ENCODE peak calls at places on chromosomes 3 and 15, in four cellular contexts. E is GM23338, Q is adrenal gland, U is transverse colon. O is an unnamed sample.

GRCh38 chr15:101137312-101137940 is 114.4 kb downstream of the CHSY1 start:
- DNase-seq in E (no peak), Q (no peak), U (no peak), O (no peak)

GRCh38 chr3:108297636-108298035 is 1.3 kb downstream of the HHLA2 start:
- DNase-seq in Q (peak), E (peak), U (no peak), O (no peak)

GRCh38 chr3:149393355-149394165 is 16.1 kb upstream of the TM4SF1 start:
- DNase-seq in E (peak), Q (peak), U (peak), O (peak)

GRCh38 chr3:133488785-133489367 is 84.6 kb upstream of the CDV3 start:
- DNase-seq in U (no peak), E (no peak), Q (peak), O (peak)

GRCh38 chr3:1583044-1583443 is 490.2 kb downstream of the CNTN6 start:
- DNase-seq in Q (no peak), E (no peak), U (no peak), O (no peak)

GRCh38 chr15:60574801-60575631 is 96.1 kb upstream of the ICE2 start:
- DNase-seq in E (no peak), U (no peak), Q (no peak), O (no peak)

GRCh38 chr3:172939651-172940293 is 189.2 kb downstream of the ECT2 start:
- DNase-seq in Q (no peak), U (no peak), E (peak), O (no peak)

GRCh38 chr3:196737655-196738054 is 2.0 kb upstream of the PAK2 start:
- DNase-seq in Q (no peak), E (no peak), U (no peak), O (no peak)

GRCh38 chr3:184761120-184761841 is 49.4 kb upstream of the MAGEF1 start:
- DNase-seq in Q (peak), U (no peak), E (no peak), O (no peak)

GRCh38 chr15:38391186-38391585 is 62.7 kb upstream of the FAM98B start:
- DNase-seq in U (no peak), E (no peak), Q (no peak), O (no peak)

GRCh38 chr3:152211655-152212054 is 57.1 kb upstream of the MBNL1 start:
- DNase-seq in E (no peak), U (no peak), Q (no peak), O (no peak)

GRCh38 chr3:62261121-62261520 is 112.2 kb downstream of the FEZF2 start:
- DNase-seq in E (no peak), Q (peak), U (no peak), O (no peak)

GRCh38 chr15:99385865-99386264 is 134.6 kb downstream of the LRRC28 start:
- DNase-seq in E (no peak), Q (peak), U (peak), O (no peak)

GRCh38 chr3:32120480-32120879 is 14.1 kb downstream of the GPD1L start:
- DNase-seq in U (no peak), E (no peak), Q (no peak), O (no peak)

GRCh38 chr3:133991637-133992036 is 38.1 kb downstream of the SLCO2A1 start:
- DNase-seq in U (no peak), E (no peak), Q (no peak), O (peak)

GRCh38 chr3:167520656-167521360 is 47.0 kb upstream of the SERPINI2 start:
- DNase-seq in E (no peak), U (no peak), Q (no peak), O (no peak)

GRCh38 chr3:46866720-46867549 is 3.7 kb upstream of the MYL3 start:
- DNase-seq in E (peak), U (peak), Q (peak), O (peak)

GRCh38 chr3:45832691-45833090 is 9.2 kb downstream of the LZTFL1 start:
- DNase-seq in E (peak), U (no peak), Q (no peak), O (peak)

GRCh38 chr3:52292247-52293065 is 4.8 kb downstream of the GLYCTK start:
- DNase-seq in E (no peak), Q (no peak), U (no peak), O (no peak)

DNA sequence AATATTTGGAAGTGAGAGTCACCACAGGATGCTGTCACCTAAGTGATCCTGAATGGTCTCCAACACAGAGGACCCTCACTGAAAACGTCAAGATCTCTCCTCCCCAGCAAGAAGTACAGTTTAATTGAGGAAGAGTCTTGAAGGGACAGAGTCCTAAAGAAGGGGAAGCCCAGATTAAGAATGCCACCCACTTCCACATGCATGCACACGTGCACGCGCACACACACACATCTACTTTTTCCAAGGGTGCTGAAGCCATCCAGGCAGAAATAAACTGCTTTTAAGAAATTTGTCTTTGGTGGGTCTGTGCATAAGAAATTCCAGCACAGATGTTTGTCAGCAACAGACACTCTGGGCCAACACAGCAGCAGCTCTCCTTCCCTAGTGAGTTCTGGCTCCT is 132.9 kb upstream of the LIPC start:
- DNase-seq in U (no peak), E (no peak), Q (no peak), O (no peak)
- H3K4me3 ChIP-seq in U (no peak), E (no peak), Q (no peak), O (no peak)

GRCh38 chr3:194964809-194965208 is 279.1 kb downstream of the FAM43A start:
- DNase-seq in Q (no peak), U (no peak), E (peak), O (no peak)
- TF ChIP-seq CTCF in Q (no peak), U (no peak), E (no peak), O (peak)

GRCh38 chr15:40792394-40792793 is 14.5 kb upstream of the ZFYVE19 start:
- DNase-seq in Q (no peak), E (no peak), U (no peak), O (no peak)

GRCh38 chr15:40795019-40795418 is 11.9 kb upstream of the ZFYVE19 start:
- DNase-seq in E (no peak), Q (no peak), U (no peak), O (no peak)

GRCh38 chr15:40796041-40796440 is 10.8 kb upstream of the ZFYVE19 start:
- DNase-seq in U (no peak), Q (no peak), E (no peak), O (no peak)

GRCh38 chr15:40790723-40791122 is 16.2 kb upstream of the ZFYVE19 start:
- DNase-seq in E (no peak), Q (no peak), U (no peak), O (no peak)

DNA sequence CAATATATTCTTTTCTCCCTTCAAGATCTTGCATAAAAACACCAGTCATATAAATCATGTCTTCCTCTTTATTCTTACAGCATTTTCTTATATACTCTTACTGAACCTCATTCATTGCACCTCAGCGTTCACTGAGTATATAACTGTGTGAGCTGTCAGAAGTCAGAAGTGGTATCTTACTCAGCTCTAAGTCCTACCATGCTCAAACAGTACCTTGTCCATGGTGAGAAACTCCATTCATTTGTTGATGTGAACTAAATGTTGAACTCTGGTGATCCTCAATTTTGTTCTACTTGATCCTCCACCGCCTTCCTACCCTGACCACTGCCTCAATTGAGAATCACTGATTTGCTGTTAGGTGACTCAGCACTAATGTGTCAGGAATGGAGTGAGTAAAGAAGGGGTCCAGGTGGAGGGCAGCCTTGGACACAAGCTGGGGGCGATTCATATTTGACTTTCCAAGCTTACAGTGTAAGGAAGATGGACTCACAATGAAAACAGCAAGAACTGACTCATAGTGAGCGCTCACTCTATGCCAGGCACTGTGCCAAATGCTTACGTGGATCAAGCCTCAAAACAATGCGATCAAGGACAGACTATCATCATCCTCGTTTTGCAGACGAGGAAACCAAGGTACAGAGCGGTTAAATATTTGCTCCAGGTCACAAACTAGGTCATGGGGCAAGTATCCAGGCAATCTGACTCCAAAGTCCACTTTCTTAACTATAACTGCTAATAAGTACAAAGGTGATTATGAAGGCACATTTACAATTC is 13.5 kb upstream of the ZFYVE19 start:
- DNase-seq in U (peak), Q (peak), E (no peak), O (no peak)
- H3K4me3 ChIP-seq in U (no peak), Q (no peak), E (no peak), O (no peak)

DNA sequence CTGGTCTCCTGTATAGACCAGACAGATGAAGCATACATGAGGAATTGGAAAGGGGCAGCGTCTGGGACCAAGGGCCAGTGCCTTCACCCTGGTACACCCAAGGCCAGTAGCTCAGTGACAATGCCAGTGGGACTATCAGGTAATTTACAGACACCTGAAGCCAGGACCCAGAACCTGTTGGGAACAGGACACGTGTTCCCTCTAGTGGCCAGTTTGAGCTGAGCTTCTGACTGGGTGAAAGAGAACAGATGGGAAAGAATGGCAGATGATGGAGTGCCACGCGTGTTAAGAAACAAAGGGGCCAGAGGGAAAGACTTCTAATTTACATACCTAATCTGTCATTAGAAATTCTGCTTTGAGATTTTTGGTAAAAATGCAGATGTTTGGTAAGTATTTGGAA is 5.1 kb upstream of the SLC25A38 start:
- DNase-seq in U (peak), E (peak), Q (peak), O (peak)
- TF ChIP-seq CTCF in U (peak), E (peak), Q (peak), O (peak)

DNA sequence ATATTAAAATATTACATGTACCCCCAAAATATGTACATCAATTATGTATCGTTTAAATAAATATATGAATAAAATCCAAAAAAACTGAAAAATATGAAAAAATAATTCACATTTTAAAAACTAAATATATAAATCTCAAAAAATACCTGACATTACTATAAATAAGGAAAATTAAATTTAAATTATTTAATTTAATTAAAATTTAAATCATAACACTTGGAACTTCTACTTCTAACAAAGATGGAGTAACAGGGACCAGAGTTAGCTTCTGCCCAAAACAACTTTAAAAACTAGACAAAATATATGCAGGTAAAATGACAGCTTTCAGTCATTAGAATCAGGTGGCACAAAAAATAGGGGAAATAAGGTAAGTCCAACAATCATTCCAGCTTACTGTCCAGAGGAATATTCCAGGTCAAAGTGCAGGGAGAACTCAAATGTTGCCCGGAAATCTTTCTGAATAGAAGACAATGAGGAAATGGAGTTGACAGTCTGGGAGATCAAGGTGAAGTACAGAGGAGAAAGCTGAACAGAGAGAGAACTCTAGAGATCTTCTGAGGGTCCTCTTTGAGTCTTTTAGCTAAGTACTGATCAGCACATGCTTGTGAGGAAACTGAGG is 207.7 kb upstream of the ATP11B start:
- DNase-seq in E (no peak), Q (no peak), U (no peak), O (no peak)
- H3K4me3 ChIP-seq in E (no peak), Q (no peak), U (no peak), O (no peak)

GRCh38 chr3:13343601-13344000 is 76.5 kb downstream of the NUP210 start:
- DNase-seq in E (no peak), U (no peak), Q (no peak), O (no peak)
- TF ChIP-seq CTCF in E (no peak), U (no peak), Q (no peak), O (no peak)

GRCh38 chr15:52441846-52442245 is 86.8 kb downstream of the MYO5A start:
- DNase-seq in Q (no peak), E (no peak), U (no peak), O (no peak)
- H3K4me3 ChIP-seq in Q (no peak), E (no peak), U (no peak), O (no peak)

GRCh38 chr3:42601898-42602581 is 1.6 kb downstream of the NKTR start:
- DNase-seq in Q (no peak), U (no peak), E (peak), O (no peak)
- TF ChIP-seq CTCF in Q (no peak), U (peak), E (no peak), O (peak)

DNA sequence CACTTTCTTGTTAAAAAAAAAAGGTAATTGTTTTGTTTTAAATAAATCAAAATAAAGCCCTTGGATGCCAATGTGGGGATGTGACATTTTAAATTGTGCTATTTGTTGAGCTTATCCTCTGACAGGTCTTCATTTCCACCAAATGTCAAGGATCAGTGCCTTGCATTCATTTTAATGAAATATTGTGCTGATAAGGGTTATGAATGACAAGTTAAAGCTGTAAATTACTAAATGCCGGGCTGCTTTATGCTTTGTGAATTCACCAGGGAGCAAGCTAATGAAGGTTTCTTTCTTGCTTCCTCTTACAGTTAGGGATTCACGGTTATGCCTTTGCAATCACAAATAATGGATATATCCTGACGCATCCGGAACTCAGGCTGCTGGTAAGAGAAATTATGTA is 81.8 kb downstream of the LRTM1 start:
- DNase-seq in E (no peak), Q (no peak), U (no peak), O (no peak)
- H3K4me3 ChIP-seq in E (no peak), Q (no peak), U (no peak), O (no peak)

O was measured in endodermal cell.